ENCODE peak calls at places on chromosomes 4 and X, in five cellular contexts. C, U, H, F and Z are unnamed samples.

GRCh38 chrX:75114638-75115037 is 41.4 kb downstream of the ABCB7 start:
- DNase-seq in C (no peak), U (no peak), H (no peak), F (no peak), Z (no peak)

GRCh38 chr4:89619230-89619962 is 217.6 kb downstream of the SNCA start:
- DNase-seq in C (no peak), U (no peak), H (no peak), F (no peak), Z (peak)

GRCh38 chr4:147136308-147136707 is 190.6 kb upstream of the TTC29 start:
- DNase-seq in C (no peak), U (no peak), H (peak), F (no peak), Z (no peak)

GRCh38 chrX:46376246-46376885 is 168.9 kb downstream of the ZNF674 start:
- DNase-seq in C (peak), U (no peak), H (peak), F (peak), Z (peak)

GRCh38 chr4:185212566-185212965 is 3.2 kb downstream of the SNX25 start:
- DNase-seq in C (no peak), U (no peak), H (no peak), F (no peak), Z (no peak)

GRCh38 chr4:74408639-74409038 is 36.3 kb upstream of the AREG start:
- DNase-seq in C (peak), U (no peak), H (peak), F (peak), Z (no peak)

GRCh38 chr4:65089666-65090065 is 580.6 kb downstream of the EPHA5 start:
- DNase-seq in C (peak), U (no peak), H (peak), F (no peak), Z (no peak)

GRCh38 chr4:148097811-148098210 is 344.4 kb downstream of the NR3C2 start:
- DNase-seq in C (no peak), U (no peak), H (no peak), F (no peak), Z (no peak)

GRCh38 chrX:144566592-144566991 is 680.7 kb upstream of the SPANXN1 start:
- DNase-seq in C (no peak), U (no peak), H (no peak), F (no peak), Z (no peak)

GRCh38 chr4:28831867-28832266 is 1888.3 kb upstream of the PCDH7 start:
- DNase-seq in C (no peak), U (no peak), H (no peak), F (no peak), Z (no peak)

GRCh38 chrX:107710617-107711391 is 64.8 kb downstream of the TSC22D3 start:
- DNase-seq in C (peak), U (peak), H (peak), F (peak), Z (peak)

GRCh38 chrX:67893931-67894330 is 350.1 kb downstream of the AR start:
- DNase-seq in C (peak), U (no peak), H (no peak), F (no peak), Z (no peak)

GRCh38 chr4:20395160-20395773 is 143.6 kb downstream of the SLIT2 start:
- DNase-seq in C (peak), U (no peak), H (peak), F (no peak), Z (no peak)

GRCh38 chr4:32574803-32575202 is 1854.6 kb downstream of the PCDH7 start:
- DNase-seq in C (no peak), U (no peak), H (no peak), F (no peak), Z (no peak)

GRCh38 chr4:8209176-8209874 is 10.2 kb downstream of the SH3TC1 start:
- DNase-seq in C (no peak), U (no peak), H (no peak), F (no peak), Z (no peak)

GRCh38 chr4:174213734-174214101 is 69.7 kb downstream of the FBXO8 start:
- DNase-seq in C (no peak), U (no peak), H (no peak), F (no peak), Z (no peak)

GRCh38 chrX:66030505-66031317 is 9.2 kb downstream of the VSIG4 start:
- DNase-seq in C (peak), U (no peak), H (peak), F (no peak), Z (no peak)

GRCh38 chrX:136273986-136274385 is 22.8 kb upstream of the MAP7D3 start:
- DNase-seq in C (no peak), U (no peak), H (no peak), F (no peak), Z (no peak)

GRCh38 chrX:43573441-43574015 is 82.6 kb upstream of the MAOA start:
- DNase-seq in C (no peak), U (no peak), H (no peak), F (no peak), Z (no peak)

GRCh38 chr4:89837385-89837995 is 529 bp upstream of the SNCA start:
- DNase-seq in C (peak), U (peak), H (peak), F (no peak), Z (no peak)

GRCh38 chr4:80186666-80187065 is 10.6 kb upstream of the PRDM8 start:
- DNase-seq in C (no peak), U (no peak), H (no peak), F (no peak), Z (no peak)